ENCODE peak calls at places on chromosomes 2 and 18, in eight cellular contexts. E is left ventricle myocardium inferior, H is K562, X is colonic mucosa, K is transverse colon, Y is pancreas, G is testis, A is body of pancreas. N is an unnamed sample.

GRCh38 chr2:188773075-188773474 is 201.1 kb upstream of the COL3A1 start:
- DNase-seq in E (no peak), H (no peak), X (no peak), K (no peak), Y (no peak), G (no peak), A (no peak), N (no peak)

GRCh38 chr2:144357623-144358400 is 162.1 kb downstream of the ZEB2 start:
- DNase-seq in E (no peak), H (peak; percentile 54), X (no peak), K (no peak), Y (no peak), G (no peak), A (no peak), N (peak; percentile 78)

GRCh38 chr2:145984541-145984940 is 1464.6 kb upstream of the ZEB2 start:
- DNase-seq in E (no peak), H (peak; percentile 8), X (no peak), K (no peak), Y (no peak), G (no peak), A (peak; percentile 11), N (no peak)

GRCh38 chr2:121664086-121664485 is 14.8 kb upstream of the CLASP1 start:
- DNase-seq in E (no peak), H (no peak), X (no peak), K (no peak), Y (no peak), G (no peak), A (no peak), N (no peak)

GRCh38 chr2:36562245-36562644 is 35.7 kb downstream of the FEZ2 start:
- DNase-seq in E (no peak), H (no peak), X (no peak), K (no peak), Y (no peak), G (no peak), A (no peak), N (no peak)

GRCh38 chr2:28663359-28663758 is 88.3 kb upstream of the PPP1CB start:
- DNase-seq in E (no peak), H (no peak), X (no peak), K (no peak), Y (no peak), G (no peak), A (no peak), N (no peak)

GRCh38 chr18:49017813-49018552 is 67.2 kb upstream of the SMAD7 start:
- DNase-seq in E (no peak), H (no peak), X (peak; percentile 13), K (peak; percentile 6), Y (peak; percentile 46), G (no peak), A (no peak), N (no peak)

GRCh38 chr2:237120956-237121720 is 35.4 kb downstream of the COPS8 start:
- DNase-seq in E (no peak), H (no peak), X (no peak), K (no peak), Y (no peak), G (no peak), A (no peak), N (no peak)

GRCh38 chr2:46915281-46915810 is at the start of gene MCFD2:
- DNase-seq in E (peak; percentile 66), H (peak; percentile 39), X (peak; percentile 43), K (peak; percentile 33), Y (no peak), G (no peak), A (peak; percentile 50), N (no peak)

GRCh38 chr2:200592414-200593075 is 6.7 kb downstream of the AOX1 start:
- DNase-seq in E (no peak), H (no peak), X (no peak), K (no peak), Y (no peak), G (no peak), A (peak; percentile 31), N (no peak)

GRCh38 chr2:193876980-193877379 is 1682.2 kb upstream of the TMEFF2 start:
- DNase-seq in E (no peak), H (no peak), X (no peak), K (no peak), Y (no peak), G (no peak), A (no peak), N (no peak)

GRCh38 chr2:8571792-8572499 is 109.9 kb upstream of the ID2 start:
- DNase-seq in E (no peak), H (no peak), X (peak; percentile 68), K (peak; percentile 28), Y (no peak), G (no peak), A (no peak), N (no peak)

GRCh38 chr2:145561152-145561551 is 1041.2 kb upstream of the ZEB2 start:
- DNase-seq in E (no peak), H (no peak), X (no peak), K (no peak), Y (no peak), G (no peak), A (no peak), N (no peak)

GRCh38 chr2:20424300-20425290 is 22.3 kb upstream of the RHOB start:
- DNase-seq in E (peak; percentile 58), H (peak; percentile 41), X (peak; percentile 47), K (peak; percentile 67), Y (no peak), G (peak; percentile 43), A (no peak), N (no peak)

GRCh38 chr18:76323891-76324290 is 171.2 kb downstream of the ZNF516 start:
- DNase-seq in E (no peak), H (no peak), X (no peak), K (no peak), Y (no peak), G (no peak), A (no peak), N (no peak)

GRCh38 chr2:33314541-33314940 is 161.9 kb upstream of the RASGRP3 start:
- DNase-seq in E (no peak), H (no peak), X (no peak), K (no peak), Y (no peak), G (no peak), A (no peak), N (no peak)

GRCh38 chr18:62186656-62187542 is at the start of the genes PIGN and RELCH:
- DNase-seq in E (peak; percentile 92), H (peak; percentile 94), X (peak; percentile 98), K (peak; percentile 96), Y (peak; percentile 95), G (peak; percentile 98), A (peak; percentile 97), N (peak; percentile 84)
- TF ChIP-seq CTCF in E (no peak), H (no peak), X (no peak), K (no peak), Y (no peak), G (no peak), A (no peak), N (no peak)

GRCh38 chr2:120654383-120655134 is 81.1 kb upstream of the GLI2 start:
- DNase-seq in E (peak; percentile 61), H (no peak), X (no peak), K (no peak), Y (no peak), G (peak; percentile 63), A (no peak), N (no peak)

GRCh38 chr2:120658285-120659158 is 77.1 kb upstream of the GLI2 start:
- DNase-seq in E (no peak), H (no peak), X (no peak), K (no peak), Y (no peak), G (no peak), A (no peak), N (no peak)

GRCh38 chr2:120659275-120659952 is 76.3 kb upstream of the GLI2 start:
- DNase-seq in E (no peak), H (no peak), X (no peak), K (no peak), Y (no peak), G (peak; percentile 69), A (no peak), N (no peak)

GRCh38 chr2:120653871-120654270 is 81.8 kb upstream of the GLI2 start:
- DNase-seq in E (no peak), H (no peak), X (no peak), K (no peak), Y (no peak), G (no peak), A (no peak), N (no peak)

DNA sequence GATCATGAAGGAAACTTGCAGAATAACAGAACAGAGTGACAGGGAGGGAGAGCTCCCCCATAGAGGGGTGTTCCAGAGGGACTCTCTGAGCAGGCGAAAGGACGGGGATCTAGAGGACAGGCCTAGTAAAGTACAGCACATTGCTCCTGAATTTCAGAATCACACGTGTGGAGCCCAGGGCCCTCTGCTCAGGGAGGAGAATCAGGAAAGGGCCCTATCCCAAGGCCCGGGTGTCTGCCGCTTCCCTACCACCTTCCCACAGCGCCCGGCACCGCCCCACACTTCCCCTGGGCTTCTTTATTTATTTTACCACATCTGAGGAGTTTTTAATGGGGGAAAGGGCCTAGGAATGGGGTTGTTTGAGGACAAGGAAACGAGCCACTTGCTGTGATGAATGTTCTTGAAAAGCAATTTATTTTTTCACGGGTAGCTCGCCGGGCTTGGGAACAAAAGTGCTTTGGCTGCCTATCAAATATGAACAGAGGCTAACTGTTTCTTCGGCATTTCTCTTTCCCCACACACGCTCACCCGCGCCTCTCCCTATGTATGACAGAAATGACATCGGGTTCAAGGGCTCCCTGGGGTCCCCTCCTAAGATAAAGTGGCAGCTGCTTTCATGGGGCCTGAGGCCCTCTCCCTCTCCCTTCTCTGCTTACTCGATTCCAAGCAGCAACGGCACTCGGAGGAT is 79.3 kb upstream of the GLI2 start:
- DNase-seq in E (no peak), H (no peak), X (no peak), K (no peak), Y (no peak), G (peak; percentile 45), A (no peak), N (no peak)
- H3K9me3 ChIP-seq in E (peaks cover 9% of the 10 kb centered on the region), H (no peaks in the 10 kb centered on the region), X (no peaks in the 10 kb centered on the region), K (no peaks in the 10 kb centered on the region), Y (no peaks in the 10 kb centered on the region), G (no peaks in the 10 kb centered on the region), A (no peaks in the 10 kb centered on the region), N (no peaks in the 10 kb centered on the region)

DNA sequence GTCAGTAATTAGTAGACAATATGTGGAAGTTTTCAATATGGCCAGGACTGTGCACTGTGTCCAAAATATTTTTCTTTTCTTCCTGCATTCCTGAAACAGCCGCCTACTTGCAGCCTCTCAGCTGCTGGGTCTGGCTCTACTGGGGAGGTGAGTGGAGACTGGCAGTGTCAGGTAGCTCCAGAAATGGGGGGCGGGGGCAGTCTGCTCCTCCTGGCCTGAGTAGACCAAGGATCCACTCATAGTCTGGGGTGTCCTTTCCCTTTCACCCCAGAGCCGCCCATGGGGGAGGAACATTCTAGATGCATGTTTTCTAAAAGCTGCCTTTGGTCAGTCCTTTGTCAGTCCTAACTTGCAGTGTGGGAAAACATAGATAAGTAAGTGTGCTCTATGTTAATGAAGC is 23.7 kb downstream of the TRAF3IP1 start:
- DNase-seq in E (no peak), H (no peak), X (no peak), K (no peak), Y (no peak), G (no peak), A (no peak), N (no peak)
- TF ChIP-seq CTCF in E (no peak), H (no peak), X (no peak), K (no peak), Y (no peak), G (no peak), A (no peak), N (no peak)

DNA sequence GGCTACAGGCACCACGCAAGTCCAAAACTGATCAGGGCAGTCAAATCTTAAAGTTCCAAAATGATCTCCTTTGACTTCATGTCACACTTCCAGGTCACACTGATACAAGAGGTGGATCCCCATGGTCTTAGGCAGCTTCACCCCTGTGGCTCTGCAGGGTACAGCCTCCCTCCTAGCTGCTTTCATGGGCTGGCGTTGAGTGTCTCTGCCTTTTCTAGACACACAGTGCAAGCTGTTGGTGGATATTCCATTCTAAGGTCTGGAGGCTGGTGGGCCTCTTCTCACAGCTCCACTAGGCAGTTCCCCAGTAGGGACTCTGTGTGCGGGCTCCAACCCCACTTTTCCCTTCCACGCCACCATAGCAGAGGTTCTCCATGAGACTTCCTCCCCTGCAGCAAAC is 838.2 kb upstream of the CHAC2 start:
- DNase-seq in E (no peak), H (no peak), X (no peak), K (no peak), Y (peak; percentile 16), G (no peak), A (no peak), N (no peak)
- H3K9me3 ChIP-seq in E (peaks cover 8% of the 10 kb centered on the region), H (peaks cover 2% of the 10 kb centered on the region), X (no peaks in the 10 kb centered on the region), K (peaks cover 7% of the 10 kb centered on the region), Y (no peaks in the 10 kb centered on the region), G (no peaks in the 10 kb centered on the region), A (peaks cover 8% of the 10 kb centered on the region), N (peaks cover 8% of the 10 kb centered on the region)